ENCODE peak calls at places on chromosomes 11 and 22, in nine cellular contexts. P, X, R, G, A, Z, O, M and B are unnamed samples.

GRCh38 chr11:124075841-124076571 is 34.9 kb upstream of the OR10G7 start:
- DNase-seq in P (no peak), X (peak; percentile 80), R (peak; percentile 53), G (no peak), A (no peak), Z (peak; percentile 58), O (no peak), M (peak; percentile 27), B (peak; percentile 22)

GRCh38 chr11:61962213-61963015 is 5.0 kb downstream of the FTH1 start:
- DNase-seq in P (no peak), X (no peak), R (no peak), G (no peak), A (no peak), Z (no peak), O (no peak), M (no peak), B (no peak)

GRCh38 chr11:72705442-72706365 is 31.5 kb upstream of the PDE2A start:
- DNase-seq in P (no peak), X (no peak), R (no peak), G (no peak), A (no peak), Z (no peak), O (no peak), M (no peak), B (no peak)

GRCh38 chr11:17764446-17765218 is 30.1 kb downstream of the KCNC1 start:
- DNase-seq in P (no peak), X (peak; percentile 14), R (no peak), G (no peak), A (no peak), Z (no peak), O (no peak), M (no peak), B (no peak)

GRCh38 chr22:45651931-45652528 is 19.6 kb upstream of the ATXN10 start:
- DNase-seq in P (no peak), X (no peak), R (no peak), G (no peak), A (no peak), Z (no peak), O (no peak), M (no peak), B (no peak)

GRCh38 chr11:108870373-108871020 is 205.6 kb downstream of the DDX10 start:
- DNase-seq in P (no peak), X (no peak), R (no peak), G (no peak), A (no peak), Z (no peak), O (no peak), M (no peak), B (no peak)

GRCh38 chr11:125489166-125489565 is 6.9 kb downstream of the FEZ1 start:
- DNase-seq in P (no peak), X (no peak), R (no peak), G (no peak), A (no peak), Z (no peak), O (no peak), M (no peak), B (no peak)

GRCh38 chr11:2777871-2778629 is 78.3 kb upstream of the KCNQ1OT1 start:
- DNase-seq in P (no peak), X (peak; percentile 53), R (peak; percentile 44), G (no peak), A (peak; percentile 4), Z (no peak), O (no peak), M (no peak), B (no peak)

GRCh38 chr11:2793781-2794418 is 91.7 kb downstream of the CDKN1C start:
- DNase-seq in P (no peak), X (peak; percentile 22), R (no peak), G (no peak), A (peak; percentile 7), Z (no peak), O (no peak), M (no peak), B (no peak)